ENCODE peak calls at places on chromosomes 11 and 22, in seven cellular contexts. R is cardiac muscle cell; Y is naive thymus-derived CD4-positive, alpha-beta T cell; O is fibroblast of lung; P is body of pancreas; U is sigmoid colon; C is left ventricle myocardium inferior. W is an unnamed sample.

GRCh38 chr11:14223636-14224035 is 135.3 kb downstream of the RRAS2 start:
- DNase-seq in R (no peak), Y (no peak), O (no peak), P (no peak), U (no peak), C (no peak), W (no peak)

GRCh38 chr11:126026579-126026978 is 36.1 kb downstream of the CDON start:
- DNase-seq in R (no peak), Y (no peak), O (peak), P (no peak), U (no peak), C (no peak), W (no peak)

GRCh38 chr11:43736502-43737193 is 56.1 kb downstream of the HSD17B12 start:
- DNase-seq in R (peak), Y (no peak), O (peak), P (no peak), U (no peak), C (no peak), W (peak)

GRCh38 chr22:30940655-30941362 is 27.8 kb downstream of the MORC2 start:
- DNase-seq in R (no peak), Y (peak), O (no peak), P (no peak), U (no peak), C (no peak), W (no peak)

GRCh38 chr11:3188496-3189192 is 23.5 kb upstream of the OSBPL5 start:
- DNase-seq in R (no peak), Y (no peak), O (no peak), P (no peak), U (no peak), C (no peak), W (no peak)

GRCh38 chr22:49628351-49629023 is 199.2 kb downstream of the BRD1 start:
- DNase-seq in R (no peak), Y (no peak), O (no peak), P (no peak), U (peak), C (no peak), W (no peak)

GRCh38 chr11:18720086-18720810 is 5.7 kb downstream of the IGSF22 start:
- DNase-seq in R (peak), Y (no peak), O (no peak), P (no peak), U (no peak), C (no peak), W (no peak)

GRCh38 chr22:49230194-49230577 is 597.5 kb downstream of the BRD1 start:
- DNase-seq in R (no peak), Y (no peak), O (no peak), P (no peak), U (no peak), C (no peak), W (no peak)

GRCh38 chr11:1853376-1854131 is 670 bp downstream of the LSP1 start:
- DNase-seq in R (no peak), Y (no peak), O (no peak), P (no peak), U (no peak), C (no peak), W (no peak)

GRCh38 chr11:76252625-76253024 is 46.3 kb upstream of the WNT11 start:
- DNase-seq in R (no peak), Y (no peak), O (no peak), P (no peak), U (no peak), C (no peak), W (no peak)

GRCh38 chr11:64609436-64610047 is 18.5 kb downstream of the SLC22A12 start:
- DNase-seq in R (no peak), Y (no peak), O (no peak), P (no peak), U (no peak), C (no peak), W (no peak)

GRCh38 chr11:69003866-69004311 is 9.2 kb downstream of the MRGPRF start:
- DNase-seq in R (no peak), Y (no peak), O (no peak), P (no peak), U (peak), C (no peak), W (no peak)

GRCh38 chr11:64976651-64977050 is 4.7 kb upstream of the MAJIN start:
- DNase-seq in R (no peak), Y (no peak), O (no peak), P (no peak), U (no peak), C (no peak), W (no peak)

GRCh38 chr11:18699848-18700261 is 1.3 kb downstream of the TMEM86A start:
- DNase-seq in R (peak), Y (no peak), O (no peak), P (peak), U (peak), C (peak), W (no peak)

GRCh38 chr22:35303029-35303624 is 3.4 kb downstream of the TOM1 start:
- DNase-seq in R (no peak), Y (no peak), O (no peak), P (no peak), U (no peak), C (no peak), W (no peak)

GRCh38 chr11:34587282-34587677 is 33.6 kb upstream of the EHF start:
- DNase-seq in R (peak), Y (no peak), O (peak), P (no peak), U (no peak), C (no peak), W (no peak)

GRCh38 chr11:41245184-41245583 is 214.3 kb downstream of the LRRC4C start:
- DNase-seq in R (no peak), Y (no peak), O (no peak), P (no peak), U (peak), C (no peak), W (no peak)

GRCh38 chr22:44279059-44279340 is 33.8 kb downstream of the SHISAL1 start:
- DNase-seq in R (no peak), Y (no peak), O (no peak), P (no peak), U (no peak), C (no peak), W (no peak)

GRCh38 chr22:31490496-31490925 is 869 bp upstream of the EIF4ENIF1 start:
- DNase-seq in R (peak), Y (peak), O (peak), P (peak), U (peak), C (peak), W (peak)

DNA sequence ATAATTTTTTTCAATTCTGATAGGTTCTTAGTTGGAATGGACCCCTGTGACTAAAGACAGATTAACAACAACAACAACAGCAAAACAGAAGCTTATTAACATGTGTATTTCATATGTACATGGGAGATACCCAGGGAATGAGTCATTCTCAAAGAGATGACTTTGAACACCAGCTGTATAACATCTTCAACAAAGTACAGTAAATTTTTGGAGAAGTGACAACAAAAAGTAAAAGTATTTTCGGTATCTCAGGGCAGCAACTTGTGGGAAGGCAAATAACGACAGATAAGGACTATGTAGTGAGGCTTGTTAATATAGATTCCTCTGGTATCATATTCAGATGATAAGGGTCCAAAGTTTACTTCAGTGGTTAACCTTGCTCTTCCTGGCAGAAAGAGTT is 573.4 kb upstream of the RAG2 start:
- DNase-seq in R (peak), Y (no peak), O (no peak), P (no peak), U (no peak), C (no peak), W (no peak)
- H3K27ac ChIP-seq in R (no peak), Y (no peak), O (no peak), P (no peak), U (no peak), C (no peak), W (no peak)

GRCh38 chr22:46902998-46903916 is 140.8 kb downstream of the TBC1D22A start:
- DNase-seq in R (no peak), Y (no peak), O (no peak), P (no peak), U (no peak), C (no peak), W (no peak)

GRCh38 chr22:46905834-46906233 is 143.4 kb downstream of the TBC1D22A start:
- DNase-seq in R (no peak), Y (no peak), O (no peak), P (no peak), U (no peak), C (no peak), W (no peak)

GRCh38 chr22:46906326-46907045 is 144.0 kb downstream of the TBC1D22A start:
- DNase-seq in R (no peak), Y (no peak), O (no peak), P (no peak), U (no peak), C (no peak), W (no peak)

GRCh38 chr22:46907578-46908215 is 145.2 kb downstream of the TBC1D22A start:
- DNase-seq in R (no peak), Y (no peak), O (no peak), P (no peak), U (no peak), C (no peak), W (no peak)

GRCh38 chr22:46905415-46905814 is 143.0 kb downstream of the TBC1D22A start:
- DNase-seq in R (no peak), Y (no peak), O (no peak), P (no peak), U (no peak), C (no peak), W (no peak)
- H3K4me3 ChIP-seq in R (no peak), Y (no peak), O (no peak), P (no peak), U (no peak), C (no peak), W (no peak)

GRCh38 chr22:43004362-43005035 is 10.4 kb downstream of the PACSIN2 start:
- DNase-seq in R (peak), Y (no peak), O (peak), P (no peak), U (no peak), C (no peak), W (no peak)
- H3K27ac ChIP-seq in R (no peak), Y (no peak), O (peak), P (peak), U (no peak), C (no peak), W (peak)

DNA sequence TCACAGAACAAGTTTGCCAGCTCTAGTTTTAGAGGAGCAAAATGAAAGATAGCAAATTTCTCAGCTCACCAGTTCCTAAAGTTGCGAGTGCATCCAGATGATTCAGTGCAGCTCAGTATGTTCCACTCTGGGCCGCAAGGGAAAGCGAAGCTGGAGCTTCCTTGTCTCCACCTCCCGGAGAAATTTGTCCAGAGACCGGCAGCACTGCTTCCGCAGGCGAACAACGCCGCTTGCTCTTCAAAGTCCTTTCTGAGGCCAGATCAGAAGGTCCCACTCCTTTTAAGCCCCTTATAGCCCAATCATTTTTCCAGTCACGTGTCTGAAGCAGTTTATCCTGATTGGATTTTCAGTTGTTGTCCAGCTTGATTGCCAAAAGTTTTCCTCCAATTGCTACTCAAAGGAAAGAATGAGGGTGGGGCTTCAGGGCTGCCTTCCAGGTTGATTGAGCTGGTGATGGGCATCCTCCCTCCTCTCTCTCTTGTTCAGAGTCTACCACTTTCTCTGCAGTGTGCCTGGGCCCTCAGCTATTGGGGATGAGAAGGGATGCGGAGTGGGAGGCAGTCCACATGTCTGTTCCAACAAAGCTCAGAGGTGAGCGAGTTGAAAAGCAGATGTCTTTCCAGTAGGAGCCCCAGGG is at the start of gene ZNF280A:
- DNase-seq in R (peak), Y (no peak), O (no peak), P (no peak), U (no peak), C (no peak), W (no peak)
- H3K4me3 ChIP-seq in R (no peak), Y (no peak), O (no peak), P (no peak), U (no peak), C (no peak), W (no peak)

GRCh38 chr11:31692466-31692865 is 118.7 kb downstream of the PAX6 start:
- DNase-seq in R (no peak), Y (no peak), O (no peak), P (no peak), U (no peak), C (no peak), W (no peak)
- H3K27ac ChIP-seq in R (no peak), Y (no peak), O (no peak), P (no peak), U (no peak), C (no peak), W (no peak)

DNA sequence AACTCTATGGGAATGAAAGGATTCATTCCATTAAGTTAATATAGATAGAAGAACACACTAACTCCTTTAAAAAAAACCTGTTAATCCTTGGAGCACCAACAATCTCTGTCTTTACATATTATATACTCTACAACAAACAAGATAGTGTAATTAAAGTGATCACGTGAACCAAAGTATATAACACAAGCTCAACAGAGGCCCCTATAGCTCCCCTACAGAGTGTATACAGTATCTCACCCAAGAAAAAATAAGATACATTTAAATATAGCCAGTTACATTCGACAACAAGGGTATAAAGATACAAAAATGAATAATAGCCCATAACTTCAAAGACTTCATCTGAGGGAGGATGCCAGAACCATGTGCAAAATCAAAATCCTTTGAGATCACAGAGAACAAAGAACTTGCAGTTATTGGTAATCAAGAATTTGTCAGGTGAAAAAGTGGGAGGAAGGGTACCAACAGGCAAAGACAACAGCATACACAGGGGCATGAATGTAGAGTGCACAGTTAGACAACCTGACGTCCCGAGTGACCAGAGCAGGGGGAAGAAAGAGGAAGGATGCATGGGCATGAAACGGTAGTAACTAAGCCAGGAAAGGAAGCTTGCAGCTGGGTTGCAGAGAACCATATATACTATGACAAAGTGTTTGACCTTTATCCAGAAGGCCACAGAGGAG is 4.7 kb downstream of the FCHSD2 start:
- DNase-seq in R (no peak), Y (no peak), O (no peak), P (no peak), U (no peak), C (no peak), W (no peak)
- H3K4me3 ChIP-seq in R (no peak), Y (no peak), O (no peak), P (no peak), U (no peak), C (no peak), W (no peak)

DNA sequence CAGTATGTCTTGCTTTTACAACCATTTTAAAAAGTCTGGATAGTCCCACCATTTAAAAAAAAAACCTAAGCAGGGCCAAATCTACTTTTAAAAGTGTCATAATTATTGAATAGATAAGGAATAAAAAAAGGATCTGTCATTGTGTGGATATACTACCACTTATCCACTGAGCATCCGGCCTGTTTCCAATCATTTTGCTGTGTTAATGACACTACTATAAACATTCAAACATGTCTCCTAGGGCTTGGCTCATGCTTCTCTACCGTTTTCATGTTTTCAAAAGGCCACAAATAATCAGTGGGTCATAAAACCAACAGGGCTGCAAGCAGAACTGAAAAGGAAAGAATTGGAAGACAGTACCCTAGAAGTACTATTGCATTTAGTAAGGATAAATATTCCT is 12.5 kb upstream of the C22orf39 start:
- DNase-seq in R (no peak), Y (no peak), O (no peak), P (no peak), U (no peak), C (no peak), W (no peak)
- H3K27ac ChIP-seq in R (no peak), Y (no peak), O (no peak), P (no peak), U (no peak), C (no peak), W (no peak)

DNA sequence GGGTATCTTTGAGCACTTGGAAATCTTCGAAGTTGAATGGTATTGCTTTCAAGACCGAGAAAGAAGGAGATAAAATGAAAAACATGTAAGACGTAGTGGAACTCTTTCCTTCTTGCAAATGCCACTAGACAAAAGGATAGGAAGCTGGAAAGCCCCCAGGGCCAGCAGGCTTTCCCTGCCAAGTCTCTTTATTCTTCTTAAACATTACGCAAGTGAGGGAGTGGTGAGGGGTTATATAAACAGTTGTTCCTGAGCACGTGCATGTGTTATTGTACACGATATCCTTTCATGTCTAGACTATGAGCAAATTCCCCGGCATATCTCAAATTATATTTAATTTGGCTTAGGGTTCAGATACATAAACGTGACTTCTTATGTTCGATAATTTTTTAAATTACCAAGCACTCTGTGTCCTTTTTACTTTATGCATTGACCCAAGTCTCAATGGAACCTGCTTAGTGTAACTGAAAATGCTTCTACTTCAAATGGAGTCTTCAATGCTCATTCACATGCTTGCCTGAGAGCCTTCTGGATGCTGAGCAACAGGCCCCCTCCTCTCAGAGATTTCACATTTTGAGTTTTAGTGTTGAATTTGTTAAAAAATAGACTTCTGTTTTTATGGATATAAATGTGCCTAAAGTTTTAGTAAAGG is 59.0 kb downstream of the PPP2R1B start:
- DNase-seq in R (peak), Y (no peak), O (peak), P (peak), U (peak), C (peak), W (peak)
- H3K4me3 ChIP-seq in R (no peak), Y (no peak), O (no peak), P (no peak), U (no peak), C (no peak), W (no peak)

GRCh38 chr11:13160302-13160701 is 117.3 kb upstream of the BMAL1 start:
- DNase-seq in R (no peak), Y (no peak), O (no peak), P (no peak), U (no peak), C (no peak), W (no peak)

GRCh38 chr11:13166036-13166435 is 111.6 kb upstream of the BMAL1 start:
- DNase-seq in R (peak), Y (no peak), O (peak), P (no peak), U (no peak), C (no peak), W (no peak)

GRCh38 chr11:13160745-13161144 is 116.8 kb upstream of the BMAL1 start:
- DNase-seq in R (no peak), Y (no peak), O (no peak), P (no peak), U (no peak), C (no peak), W (no peak)
- H3K27ac ChIP-seq in R (no peak), Y (no peak), O (no peak), P (no peak), U (no peak), C (no peak), W (no peak)

DNA sequence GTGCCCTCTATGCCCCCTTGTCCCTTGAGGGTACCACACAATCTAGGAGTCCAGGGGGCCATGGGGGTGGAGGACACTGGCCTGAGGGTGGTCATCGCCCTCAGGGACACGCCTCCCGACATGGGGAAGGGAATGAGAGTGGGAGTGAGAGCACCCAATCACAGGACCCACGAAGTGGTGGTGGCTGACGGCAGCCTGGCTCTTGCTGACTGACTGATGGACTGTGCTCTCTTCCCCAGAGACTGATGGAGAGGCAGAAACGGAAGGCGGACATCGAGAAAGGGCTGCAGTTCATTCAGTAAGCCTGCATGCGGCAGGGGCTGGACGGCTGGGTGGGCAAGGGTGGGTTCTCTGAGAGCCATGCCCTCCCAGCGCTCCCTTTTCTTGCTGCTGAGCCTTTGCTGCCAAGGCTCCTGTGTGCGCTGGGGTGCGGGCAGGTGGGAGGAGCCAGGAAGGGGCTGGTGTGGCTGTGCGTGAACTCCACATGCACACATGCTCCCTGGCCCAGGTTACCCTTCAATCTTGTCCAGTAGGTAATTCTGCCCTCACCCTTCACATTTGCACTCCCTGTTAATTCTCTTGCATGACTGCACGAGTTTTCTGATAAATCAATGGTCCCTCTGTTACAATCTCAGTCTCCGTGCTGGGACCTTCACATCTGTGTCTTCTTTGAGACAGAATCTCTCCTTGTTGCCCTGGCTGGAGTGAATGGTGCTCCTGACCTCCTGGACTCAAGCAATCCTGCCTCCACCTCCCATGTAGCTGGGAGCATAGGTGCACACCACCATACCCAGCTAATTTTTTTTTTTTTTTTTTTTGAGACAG is 19.3 kb downstream of the ZC3H7B start:
- DNase-seq in R (no peak), Y (no peak), O (no peak), P (no peak), U (no peak), C (no peak), W (no peak)
- H3K4me3 ChIP-seq in R (no peak), Y (no peak), O (no peak), P (no peak), U (no peak), C (no peak), W (no peak)